ENCODE peak calls at places on chromosomes 1 and 21, in nine cellular contexts. I is endothelial cell of umbilical vein, Z is body of pancreas, V is pancreas, K is GM23248, L is right lobe of liver, S is Panc1, O is cardiac muscle cell, Y is lower lobe of right lung. Q is an unnamed sample. For H3K9me3 and H3K4me1, the result is how much of the 10 kb centered on the place peaks cover.

GRCh38 chr1:156196445-156196844 is 2.5 kb downstream of the SLC25A44 start:
- DNase-seq in I (no peak), Z (no peak), V (no peak), K (no peak), L (peak), S (no peak), O (no peak), Y (no peak), Q (no peak)

GRCh38 chr1:50369830-50370229 is 53.4 kb downstream of the DMRTA2 start:
- DNase-seq in I (no peak), Z (no peak), V (no peak), K (no peak), L (no peak), S (no peak), O (no peak), Y (no peak), Q (no peak)

GRCh38 chr1:43573066-43573799 is 42.5 kb downstream of the PTPRF start:
- DNase-seq in I (no peak), Z (no peak), V (no peak), K (no peak), L (no peak), S (no peak), O (no peak), Y (no peak), Q (no peak)

GRCh38 chr21:32940079-32941014 is 85.4 kb upstream of the OLIG2 start:
- DNase-seq in I (peak), Z (peak), V (peak), K (peak), L (no peak), S (peak), O (peak), Y (no peak), Q (peak)

GRCh38 chr1:76901158-76901767 is 34.0 kb downstream of the ST6GALNAC5 start:
- DNase-seq in I (peak), Z (no peak), V (no peak), K (peak), L (peak), S (peak), O (peak), Y (no peak), Q (no peak)

GRCh38 chr1:41315482-41315823 is 45.8 kb upstream of the FOXO6 start:
- DNase-seq in I (no peak), Z (no peak), V (no peak), K (no peak), L (no peak), S (no peak), O (peak), Y (no peak), Q (no peak)

GRCh38 chr1:190904091-190904695 is 426.5 kb upstream of the BRINP3 start:
- DNase-seq in I (no peak), Z (no peak), V (no peak), K (no peak), L (no peak), S (no peak), O (peak), Y (no peak), Q (no peak)

GRCh38 chr1:244654284-244655038 is 1.5 kb downstream of the DESI2 start:
- DNase-seq in I (peak), Z (no peak), V (no peak), K (peak), L (no peak), S (no peak), O (peak), Y (no peak), Q (no peak)

GRCh38 chr1:55039342-55040082 is at the start of gene PCSK9:
- DNase-seq in I (no peak), Z (peak), V (peak), K (peak), L (peak), S (no peak), O (peak), Y (peak), Q (no peak)

GRCh38 chr21:43333301-43334062 is 93.4 kb downstream of the SIK1 start:
- DNase-seq in I (peak), Z (peak), V (no peak), K (peak), L (no peak), S (no peak), O (peak), Y (peak), Q (peak)

GRCh38 chr1:37892151-37893047 is 33.0 kb upstream of the MTF1 start:
- DNase-seq in I (no peak), Z (no peak), V (no peak), K (peak), L (no peak), S (no peak), O (peak), Y (no peak), Q (no peak)

GRCh38 chr1:43549921-43550597 is 19.4 kb downstream of the PTPRF start:
- DNase-seq in I (no peak), Z (peak), V (peak), K (no peak), L (peak), S (no peak), O (peak), Y (peak), Q (peak)

GRCh38 chr21:36509966-36510742 is 30.2 kb upstream of the CLDN14 start:
- DNase-seq in I (peak), Z (peak), V (peak), K (no peak), L (no peak), S (no peak), O (no peak), Y (peak), Q (peak)

GRCh38 chr1:84598846-84599741 is 24.9 kb upstream of the CTBS start:
- DNase-seq in I (peak), Z (no peak), V (no peak), K (peak), L (no peak), S (peak), O (peak), Y (no peak), Q (no peak)

GRCh38 chr1:6280761-6281451 is 20.0 kb upstream of the GPR153 start:
- DNase-seq in I (no peak), Z (no peak), V (no peak), K (no peak), L (peak), S (no peak), O (peak), Y (peak), Q (no peak)

GRCh38 chr1:45510972-45511527 is 10.6 kb downstream of the PRDX1 start:
- DNase-seq in I (no peak), Z (no peak), V (no peak), K (no peak), L (no peak), S (no peak), O (no peak), Y (no peak), Q (no peak)

GRCh38 chr1:93980320-93980744 is 71.1 kb upstream of the GCLM start:
- DNase-seq in I (peak), Z (no peak), V (no peak), K (no peak), L (no peak), S (no peak), O (peak), Y (no peak), Q (no peak)

GRCh38 chr1:84406209-84406917 is 8.1 kb downstream of the DNASE2B start:
- DNase-seq in I (peak), Z (no peak), V (no peak), K (peak), L (no peak), S (no peak), O (peak), Y (no peak), Q (no peak)

GRCh38 chr1:73800376-73800775 is 397.6 kb downstream of the LRRIQ3 start:
- DNase-seq in I (no peak), Z (no peak), V (no peak), K (peak), L (no peak), S (no peak), O (peak), Y (no peak), Q (no peak)

GRCh38 chr1:216293673-216294072 is 129.6 kb downstream of the USH2A start:
- DNase-seq in I (no peak), Z (no peak), V (no peak), K (peak), L (no peak), S (no peak), O (no peak), Y (no peak), Q (no peak)

GRCh38 chr21:17989780-17990179 is 170.6 kb upstream of the C21orf91 start:
- DNase-seq in I (no peak), Z (no peak), V (no peak), K (no peak), L (no peak), S (no peak), O (no peak), Y (no peak), Q (no peak)

GRCh38 chr1:187844313-187844712 is 1015.6 kb downstream of the PLA2G4A start:
- DNase-seq in I (no peak), Z (no peak), V (no peak), K (peak), L (no peak), S (no peak), O (no peak), Y (no peak), Q (no peak)

GRCh38 chr1:84785231-84785630 is 95.0 kb upstream of the SSX2IP start:
- DNase-seq in I (no peak), Z (no peak), V (no peak), K (no peak), L (no peak), S (no peak), O (no peak), Y (no peak), Q (no peak)

GRCh38 chr1:25586181-25586588 is 30.4 kb upstream of the MAN1C1 start:
- DNase-seq in I (no peak), Z (no peak), V (no peak), K (no peak), L (no peak), S (no peak), O (no peak), Y (no peak), Q (no peak)

GRCh38 chr1:218510153-218510772 is 165.1 kb downstream of the TGFB2 start:
- DNase-seq in I (no peak), Z (no peak), V (no peak), K (no peak), L (no peak), S (no peak), O (no peak), Y (no peak), Q (no peak)

GRCh38 chr1:173234899-173235298 is 27.8 kb upstream of the TNFSF4 start:
- DNase-seq in I (no peak), Z (no peak), V (no peak), K (no peak), L (no peak), S (no peak), O (no peak), Y (no peak), Q (no peak)

GRCh38 chr1:232844791-232845190 is 39.6 kb downstream of the MAP10 start:
- DNase-seq in I (no peak), Z (no peak), V (no peak), K (peak), L (no peak), S (no peak), O (peak), Y (no peak), Q (no peak)

GRCh38 chr1:74467786-74468377 is 44.5 kb downstream of the LRRC53 start:
- DNase-seq in I (no peak), Z (no peak), V (no peak), K (peak), L (no peak), S (no peak), O (peak), Y (no peak), Q (no peak)

GRCh38 chr1:241323510-241323909 is 33.5 kb downstream of the RGS7 start:
- DNase-seq in I (peak), Z (no peak), V (peak), K (peak), L (no peak), S (no peak), O (peak), Y (no peak), Q (peak)

DNA sequence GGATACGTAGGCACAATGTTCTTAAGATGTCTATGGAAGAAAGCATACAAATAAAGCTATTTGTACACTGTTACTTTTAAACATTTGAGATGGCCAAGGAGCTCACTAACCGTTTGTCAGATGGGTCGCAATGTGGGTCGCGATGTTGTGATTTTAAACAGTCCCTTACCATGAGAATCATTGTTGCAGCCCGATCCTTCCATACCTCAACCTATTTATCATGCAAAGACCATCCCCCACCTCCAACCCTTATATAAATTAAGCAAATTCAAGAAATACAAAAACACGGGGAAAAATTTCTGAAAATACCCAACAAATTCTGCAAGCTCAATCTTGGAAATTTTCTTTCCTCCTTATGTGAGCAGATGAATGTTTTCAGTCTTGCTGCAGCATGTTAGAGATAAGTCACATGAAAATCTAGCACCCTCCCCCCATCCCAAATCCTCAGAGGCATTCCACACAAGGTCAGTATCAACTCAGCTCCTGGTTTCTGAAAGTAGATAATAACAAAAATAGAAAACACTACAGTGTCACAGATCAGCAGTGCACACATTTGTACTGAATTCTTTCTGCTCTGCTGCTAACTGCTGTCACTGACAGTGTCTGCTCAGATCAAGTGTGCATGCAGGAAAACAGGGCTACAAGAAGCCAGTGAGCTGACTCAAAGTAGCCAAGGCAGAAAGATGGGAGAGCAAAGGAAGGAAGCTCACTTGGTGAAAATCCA is 92.9 kb upstream of the TTC39A start:
- DNase-seq in I (peak), Z (no peak), V (no peak), K (peak), L (no peak), S (no peak), O (peak), Y (no peak), Q (no peak)
- H3K27ac ChIP-seq in I (no peak), Z (peak), V (no peak), K (peak), L (no peak), S (no peak), O (peak), Y (no peak), Q (no peak)

DNA sequence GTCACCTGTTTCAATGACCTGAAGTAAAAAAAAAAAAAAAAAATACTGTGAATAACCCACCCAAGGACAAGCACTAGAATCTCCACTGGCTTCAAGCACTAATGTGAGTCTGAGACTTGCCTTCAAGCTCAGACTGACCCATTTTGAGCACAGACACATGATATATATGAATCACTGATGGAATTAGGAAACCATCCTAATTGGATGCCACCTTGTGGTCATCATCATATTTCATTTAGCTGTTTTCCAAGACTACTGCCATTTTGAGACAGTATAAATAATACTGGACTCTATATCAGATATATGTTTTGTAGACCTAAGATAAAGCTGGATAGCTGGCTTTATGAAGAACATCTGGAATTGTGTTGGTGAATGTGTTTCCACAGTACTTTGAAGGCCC is 1232.0 kb downstream of the KCNT2 start:
- DNase-seq in I (no peak), Z (no peak), V (no peak), K (peak), L (no peak), S (no peak), O (no peak), Y (no peak), Q (no peak)
- H3K9me3 ChIP-seq in I (under half), Z (under half), V (under half), K (under half), L (under half), S (under half), O (under half), Y (under half), Q (under half)

GRCh38 chr1:16253332-16253922 is 16.4 kb upstream of the CPLANE2 start:
- DNase-seq in I (no peak), Z (no peak), V (no peak), K (no peak), L (no peak), S (no peak), O (no peak), Y (no peak), Q (peak)
- H3K4me1 ChIP-seq in I (under half), Z (under half), V (under half), K (under half), L (under half), S (under half), O (under half), Y (under half), Q (under half)

GRCh38 chr1:53162621-53163020 is 20.2 kb upstream of the SLC1A7 start:
- DNase-seq in I (no peak), Z (no peak), V (no peak), K (no peak), L (no peak), S (no peak), O (no peak), Y (no peak), Q (no peak)
- H3K27ac ChIP-seq in I (no peak), Z (no peak), V (no peak), K (no peak), L (no peak), S (no peak), O (no peak), Y (no peak), Q (no peak)

Q was measured in stomach.